ENCODE peak calls at places on chromosomes 11 and 22, in ten cellular contexts. M is lung, Q is Karpas-422, U is astrocyte, T is WERI-Rb-1, X is colonic mucosa, P is upper lobe of right lung, Y is HepG2, F is neural progenitor cell, V is right lobe of liver. R is an unnamed sample. For H3K27me3, the result is how much of the 10 kb centered on the place peaks cover.

GRCh38 chr11:28878025-28878424 is 769.8 kb downstream of the METTL15 start:
- DNase-seq in P (no peak), F (no peak), X (no peak), U (no peak), Y (no peak), T (no peak), V (no peak), M (no peak), Q (no peak), R (no peak)

GRCh38 chr11:23078289-23078971 is 218.2 kb upstream of the CCDC179 start:
- DNase-seq in M (no peak), U (peak), P (no peak), F (no peak), Y (no peak), Q (no peak), V (no peak), T (no peak), X (no peak), R (no peak)

GRCh38 chr11:10443152-10443551 is 11.9 kb upstream of the AMPD3 start:
- DNase-seq in T (no peak), M (no peak), V (no peak), P (no peak), Y (no peak), F (no peak), U (no peak), Q (no peak), X (no peak), R (no peak)

GRCh38 chr11:85076535-85077330 is 550.4 kb downstream of the DLG2 start:
- DNase-seq in F (no peak), M (no peak), U (peak), X (no peak), Q (no peak), T (no peak), P (no peak), V (no peak), Y (no peak), R (no peak)

GRCh38 chr22:29606320-29606719 is 2.9 kb downstream of the NF2 start:
- DNase-seq in F (no peak), Y (no peak), M (no peak), U (no peak), X (no peak), P (no peak), V (no peak), T (no peak), Q (no peak), R (no peak)

GRCh38 chr22:22076361-22076760 is 93.8 kb upstream of the TOP3B start:
- DNase-seq in M (no peak), V (no peak), Y (no peak), P (no peak), Q (no peak), T (peak), U (no peak), X (no peak), F (no peak), R (peak)

GRCh38 chr11:102047305-102047924 is at the start of gene CFAP300:
- DNase-seq in P (peak), U (peak), X (peak), Q (no peak), Y (no peak), T (peak), M (peak), F (peak), V (peak), R (peak)

GRCh38 chr22:22408731-22409696 is 99.5 kb downstream of the ZNF280B start:
- DNase-seq in M (no peak), U (no peak), T (peak), F (peak), Q (peak), X (no peak), Y (peak), P (no peak), V (no peak), R (peak)

GRCh38 chr11:109371444-109372176 is 50.4 kb upstream of the C11orf87 start:
- DNase-seq in V (no peak), X (no peak), M (no peak), U (no peak), T (no peak), F (no peak), Q (no peak), Y (no peak), P (no peak), R (no peak)

GRCh38 chr11:62390237-62390636 is 28.6 kb upstream of the SCGB1A1 start:
- DNase-seq in Y (no peak), T (no peak), X (no peak), Q (no peak), V (no peak), F (no peak), U (no peak), M (no peak), P (peak), R (no peak)

GRCh38 chr22:42924436-42924835 is 67.4 kb upstream of the ARFGAP3 start:
- DNase-seq in U (no peak), Y (no peak), M (no peak), P (peak), F (no peak), V (no peak), T (no peak), X (no peak), Q (no peak), R (no peak)

GRCh38 chr11:64802370-64803162 is 448 bp downstream of the MAP4K2 start:
- DNase-seq in M (peak), T (peak), Y (no peak), V (no peak), U (no peak), Q (peak), P (no peak), F (no peak), X (peak), R (no peak)

DNA sequence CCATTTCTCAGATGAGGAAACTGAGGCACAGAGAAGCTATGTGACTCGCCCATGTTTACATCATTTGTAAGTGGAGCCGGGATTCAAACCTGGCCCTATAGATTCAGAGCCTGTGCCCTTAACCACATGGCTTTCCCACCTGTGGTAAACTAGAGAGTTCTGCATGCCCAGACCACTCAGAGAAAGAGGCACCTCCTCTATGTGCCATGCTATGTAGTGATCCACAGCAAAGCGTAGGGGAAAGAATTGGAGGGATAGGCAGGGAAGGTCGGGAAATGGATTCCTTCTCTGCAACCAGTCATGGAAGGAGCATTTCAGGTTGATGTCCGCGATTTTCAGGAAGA is 15.4 kb upstream of the POU2AF2 start:
- DNase-seq in P (no peak), Y (no peak), T (no peak), X (no peak), U (no peak), M (no peak), F (no peak), Q (no peak), V (no peak), R (no peak)
- H3K4me3 ChIP-seq in P (peak), Y (no peak), T (no peak), X (peak), U (peak), M (no peak), F (no peak), Q (no peak), V (no peak), R (peak)

GRCh38 chr11:120998581-120998980 is 25.3 kb upstream of the TBCEL start:
- DNase-seq in Y (no peak), F (no peak), M (no peak), P (no peak), V (no peak), X (no peak), U (no peak), Q (no peak), T (no peak), R (no peak)
- H3K27me3 ChIP-seq in Y (under half), F (under half), M (under half), P (under half), V (under half), X (under half), U (under half), Q (under half), T (under half), R (under half)

GRCh38 chr11:74672956-74673895 is 58.0 kb downstream of the CHRDL2 start:
- DNase-seq in P (no peak), Q (no peak), Y (no peak), X (peak), F (no peak), V (no peak), T (no peak), M (peak), U (peak), R (peak)
- H3K27ac ChIP-seq in P (peak), Q (no peak), Y (no peak), X (peak), F (no peak), V (no peak), T (no peak), M (peak), U (peak), R (peak)

GRCh38 chr11:2893021-2893528 is 7.5 kb upstream of the CDKN1C start:
- DNase-seq in V (no peak), X (no peak), U (no peak), T (no peak), M (no peak), Y (no peak), P (no peak), Q (no peak), F (no peak), R (no peak)
- H3K4me3 ChIP-seq in V (peak), X (no peak), U (peak), T (peak), M (peak), Y (no peak), P (peak), Q (no peak), F (peak), R (no peak)

GRCh38 chr11:73219396-73220285 is 1.6 kb downstream of the P2RY2 start:
- DNase-seq in M (no peak), Y (no peak), T (no peak), V (no peak), F (peak), P (peak), Q (no peak), X (no peak), U (no peak), R (no peak)

GRCh38 chr11:73223998-73224730 is 6.1 kb downstream of the P2RY2 start:
- DNase-seq in X (no peak), T (no peak), V (no peak), P (peak), U (no peak), M (no peak), Y (no peak), F (no peak), Q (no peak), R (no peak)

GRCh38 chr11:73218830-73219215 is 742 bp downstream of the P2RY2 start:
- DNase-seq in F (peak), Y (no peak), Q (no peak), T (no peak), V (no peak), U (no peak), X (no peak), M (no peak), P (no peak), R (no peak)

GRCh38 chr11:73221996-73222395 is 3.9 kb downstream of the P2RY2 start:
- DNase-seq in T (no peak), P (peak), M (no peak), U (no peak), F (no peak), V (no peak), Q (no peak), Y (no peak), X (no peak), R (no peak)

DNA sequence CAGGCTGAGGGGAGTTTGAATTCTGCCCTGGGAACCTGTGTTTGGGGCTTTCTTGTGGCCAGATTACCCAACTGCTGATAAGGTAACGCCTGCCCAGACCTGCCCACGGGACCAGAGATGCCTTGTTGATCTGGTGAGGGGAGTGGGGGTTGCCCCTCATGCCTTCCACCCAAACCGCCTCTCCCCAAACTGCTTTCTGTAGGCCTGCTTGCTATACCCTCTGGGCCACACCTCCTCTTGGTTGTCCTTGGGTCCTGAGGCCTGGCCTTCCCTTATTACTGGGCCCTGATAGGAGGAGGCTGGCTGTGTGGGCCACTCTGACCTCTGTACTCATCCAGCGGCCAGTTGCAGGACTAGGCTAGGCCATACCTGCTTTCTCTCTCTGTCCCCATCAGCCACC is 3.4 kb downstream of the P2RY2 start:
- DNase-seq in F (peak), U (no peak), T (no peak), P (peak), Q (no peak), Y (peak), X (no peak), M (no peak), V (no peak), R (no peak)
- H3K27me3 ChIP-seq in F (under half), U (under half), T (under half), P (under half), Q (under half), Y (under half), X (under half), M (under half), V (under half), R (under half)

DNA sequence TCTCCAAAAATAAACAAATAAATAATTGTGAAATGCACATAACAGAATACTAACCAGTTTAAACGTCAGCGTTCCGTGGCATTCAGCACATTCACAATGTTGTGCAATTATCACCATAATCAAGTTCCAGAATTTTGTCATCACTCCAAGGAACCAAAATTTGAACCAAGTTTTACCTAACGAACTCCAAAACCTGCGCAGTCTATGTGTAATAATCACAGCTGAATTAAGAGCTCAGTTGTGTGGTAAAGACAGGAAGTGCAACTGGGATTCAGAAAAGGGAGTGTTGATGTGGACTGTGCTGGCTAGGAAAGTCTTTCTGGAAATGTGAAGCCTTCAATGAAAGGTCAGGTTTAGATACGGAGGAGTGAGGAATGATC is 5.4 kb upstream of the MCAM start:
- DNase-seq in M (no peak), F (no peak), Y (no peak), P (no peak), V (no peak), U (no peak), Q (no peak), X (no peak), T (no peak), R (no peak)
- H3K27ac ChIP-seq in M (peak), F (no peak), Y (no peak), P (peak), V (no peak), U (no peak), Q (no peak), X (peak), T (no peak), R (peak)

DNA sequence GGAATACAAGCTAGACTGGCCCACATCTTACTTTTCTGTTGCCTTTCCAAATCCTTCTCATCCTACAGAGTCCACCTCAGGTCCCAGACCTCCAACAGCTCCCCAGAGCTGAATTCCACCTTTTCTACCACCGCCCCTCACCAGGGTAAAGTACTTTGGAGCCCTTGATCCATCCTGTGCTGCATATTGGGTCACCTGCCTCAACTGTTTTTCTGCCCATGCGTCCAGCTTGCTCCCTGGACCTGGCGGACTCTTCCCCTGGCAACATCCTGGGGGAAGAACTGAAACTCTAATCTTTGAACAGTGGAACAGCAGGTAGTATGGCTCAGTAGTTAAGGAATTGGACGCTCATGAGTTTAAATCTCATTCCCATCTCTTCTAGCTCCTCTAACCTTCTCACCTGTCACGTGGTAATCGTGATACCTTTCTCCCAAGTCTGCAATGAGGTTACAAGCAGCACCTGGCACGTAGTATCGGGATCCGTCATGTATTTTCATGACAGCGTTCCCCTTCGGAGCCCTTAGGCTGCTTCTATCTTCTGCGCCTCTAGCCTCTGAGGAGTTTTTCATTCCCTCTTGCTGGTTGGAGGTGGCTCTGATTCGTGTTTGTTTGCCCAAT is 98.1 kb downstream of the CEP164 start:
- DNase-seq in V (no peak), F (no peak), X (no peak), M (no peak), U (no peak), P (peak), T (no peak), Q (no peak), Y (no peak), R (no peak)
- H3K4me3 ChIP-seq in V (no peak), F (no peak), X (no peak), M (no peak), U (no peak), P (no peak), T (no peak), Q (no peak), Y (no peak), R (no peak)

DNA sequence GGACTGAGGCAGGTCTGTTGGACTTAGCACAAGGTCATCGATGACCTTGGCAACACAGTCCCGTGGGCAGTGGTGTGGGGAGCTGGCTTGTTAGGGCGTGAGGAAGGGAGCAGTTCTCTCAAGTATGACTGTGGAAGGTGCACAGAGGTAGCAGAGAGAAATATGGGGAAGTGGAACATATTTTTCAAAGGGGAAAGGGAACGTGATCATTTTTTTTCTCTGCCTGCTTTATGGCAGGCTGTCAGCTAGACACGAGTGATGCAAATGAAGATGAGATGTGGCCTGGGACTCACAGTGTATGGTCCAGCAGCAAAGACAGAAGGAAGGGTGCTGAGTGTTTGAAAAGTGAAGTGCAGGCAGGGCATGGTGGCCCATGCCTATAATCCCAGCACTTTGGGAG is 30.6 kb downstream of the ADAMTS8 start:
- DNase-seq in U (no peak), M (no peak), X (no peak), V (no peak), Y (no peak), Q (no peak), F (no peak), T (no peak), P (no peak), R (no peak)
- H3K27me3 ChIP-seq in U (half or more), M (under half), X (under half), V (under half), Y (under half), Q (under half), F (under half), T (under half), P (under half), R (under half)

GRCh38 chr11:660281-660680 is 23.2 kb downstream of the DRD4 start:
- DNase-seq in X (no peak), P (no peak), Y (no peak), M (no peak), V (no peak), U (no peak), Q (no peak), T (no peak), F (no peak), R (no peak)

GRCh38 chr11:660681-661444 is 23.8 kb downstream of the DRD4 start:
- DNase-seq in Y (no peak), Q (no peak), P (no peak), V (no peak), M (no peak), F (no peak), X (no peak), T (no peak), U (no peak), R (no peak)

GRCh38 chr11:665707-666281 is 28.7 kb downstream of the DRD4 start:
- DNase-seq in T (no peak), P (no peak), Y (no peak), M (no peak), Q (no peak), V (no peak), U (peak), X (no peak), F (no peak), R (peak)

GRCh38 chr11:662689-663274 is 25.7 kb downstream of the DRD4 start:
- DNase-seq in Q (peak), V (peak), U (peak), F (peak), P (peak), M (peak), T (peak), Y (peak), X (peak), R (no peak)

DNA sequence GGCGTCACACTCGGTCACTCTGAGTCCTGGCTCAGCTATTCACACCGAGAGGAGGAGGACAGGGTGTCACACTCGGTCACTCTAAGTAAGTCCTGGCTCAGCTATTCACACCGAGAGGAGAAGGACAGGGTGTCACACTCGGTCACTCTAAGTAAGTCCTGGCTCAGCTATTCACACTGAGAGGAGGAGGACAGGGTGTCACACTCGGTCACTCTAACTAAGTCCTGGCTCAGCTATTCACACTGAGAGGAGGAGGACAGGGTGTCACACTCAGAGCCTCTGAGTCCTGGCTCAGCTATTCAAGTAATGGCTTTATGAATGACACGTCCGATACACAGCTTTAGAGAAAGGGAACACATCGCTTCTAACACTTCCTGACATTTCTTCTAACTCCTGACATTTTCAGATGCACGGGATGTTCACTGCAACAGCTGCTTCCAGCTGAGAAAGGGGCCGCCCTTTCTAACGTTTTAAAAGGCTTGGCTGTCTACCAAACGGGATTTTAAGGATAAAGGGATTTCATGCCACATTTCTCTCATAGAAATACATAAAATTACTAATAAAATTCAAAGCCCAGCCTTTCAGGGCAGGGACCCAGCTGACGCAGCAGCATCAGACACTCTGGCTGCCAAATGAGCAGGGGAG is 28.1 kb downstream of the DRD4 start:
- DNase-seq in M (no peak), V (no peak), F (no peak), T (no peak), U (no peak), Q (no peak), P (no peak), Y (no peak), X (no peak), R (no peak)
- H3K27ac ChIP-seq in M (no peak), V (no peak), F (no peak), T (no peak), U (no peak), Q (no peak), P (no peak), Y (no peak), X (peak), R (peak)